ENCODE peak calls at places on chromosome 5, in four cellular contexts. C, Z, D and L are unnamed samples.

GRCh38 chr5:109754319-109754718 is 64.6 kb downstream of the MAN2A1 start:
- DNase-seq in C (no peak), Z (no peak), D (no peak), L (no peak)

GRCh38 chr5:133347039-133347438 is 265.3 kb downstream of the FSTL4 start:
- DNase-seq in C (no peak), Z (peak), D (no peak), L (no peak)

GRCh38 chr5:36950586-36951457 is 74.3 kb downstream of the NIPBL start:
- DNase-seq in C (no peak), Z (no peak), D (no peak), L (no peak)

GRCh38 chr5:58681943-58682342 is 99.1 kb downstream of the RAB3C start:
- DNase-seq in C (no peak), Z (no peak), D (no peak), L (no peak)

GRCh38 chr5:141811287-141812155 is 66.7 kb downstream of the PCDH1 start:
- DNase-seq in C (no peak), Z (peak), D (peak), L (no peak)

GRCh38 chr5:58922392-58923171 is 339.7 kb downstream of the RAB3C start:
- DNase-seq in C (no peak), Z (no peak), D (no peak), L (no peak)

GRCh38 chr5:33008751-33009418 is 297.8 kb downstream of the NPR3 start:
- DNase-seq in C (no peak), Z (no peak), D (no peak), L (no peak)

GRCh38 chr5:108615216-108615615 is 132.5 kb upstream of the FER start:
- DNase-seq in C (no peak), Z (no peak), D (no peak), L (no peak)

GRCh38 chr5:152953788-152954483 is 536.5 kb upstream of the GRIA1 start:
- DNase-seq in C (no peak), Z (no peak), D (no peak), L (no peak)

GRCh38 chr5:143635888-143636287 is 176.1 kb upstream of the HMHB1 start:
- DNase-seq in C (no peak), Z (no peak), D (no peak), L (no peak)

GRCh38 chr5:132086277-132086794 is 12.7 kb downstream of the CSF2 start:
- DNase-seq in C (no peak), Z (peak), D (no peak), L (no peak)
- TF ChIP-seq POLR2AphosphoS5 in C (no peak), Z (no peak), D (no peak), L (no peak)

DNA sequence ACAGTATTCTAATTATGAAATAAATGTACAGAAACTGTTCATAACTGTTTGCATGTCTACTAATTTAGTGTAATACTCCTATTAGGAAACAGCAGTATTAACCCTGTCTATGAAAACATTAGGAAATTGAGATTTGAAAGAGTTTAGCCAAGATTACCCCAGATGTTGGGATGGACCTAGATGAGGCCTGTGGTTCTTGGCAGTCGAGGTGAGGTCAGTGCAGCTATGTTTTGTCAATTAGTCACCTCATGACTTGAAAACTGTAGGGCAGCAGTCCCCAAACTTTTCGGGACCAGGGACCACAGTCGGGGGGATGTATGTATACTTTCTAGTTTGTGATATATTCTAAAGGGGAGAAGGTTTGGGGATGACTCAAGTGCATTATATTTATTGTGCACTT is 4.7 kb downstream of the LNPEP start:
- DNase-seq in C (no peak), Z (no peak), D (no peak), L (no peak)
- TF ChIP-seq SPI1 in C (no peak), Z (no peak), D (no peak), L (no peak)

GRCh38 chr5:154819546-154819945 is 30.9 kb downstream of the FAXDC2 start:
- DNase-seq in C (no peak), Z (no peak), D (no peak), L (no peak)
- TF ChIP-seq POLR2AphosphoS5 in C (no peak), Z (no peak), D (no peak), L (no peak)

GRCh38 chr5:138000102-138000723 is 32.7 kb downstream of the FAM13B start:
- DNase-seq in C (no peak), Z (no peak), D (no peak), L (no peak)
- TF ChIP-seq SPI1 in C (no peak), Z (no peak), D (no peak), L (no peak)

GRCh38 chr5:139765409-139766217 is 30.0 kb upstream of the PSD2 start:
- DNase-seq in C (no peak), Z (peak), D (peak), L (peak)
- TF ChIP-seq POLR2AphosphoS5 in C (no peak), Z (no peak), D (no peak), L (no peak)

DNA sequence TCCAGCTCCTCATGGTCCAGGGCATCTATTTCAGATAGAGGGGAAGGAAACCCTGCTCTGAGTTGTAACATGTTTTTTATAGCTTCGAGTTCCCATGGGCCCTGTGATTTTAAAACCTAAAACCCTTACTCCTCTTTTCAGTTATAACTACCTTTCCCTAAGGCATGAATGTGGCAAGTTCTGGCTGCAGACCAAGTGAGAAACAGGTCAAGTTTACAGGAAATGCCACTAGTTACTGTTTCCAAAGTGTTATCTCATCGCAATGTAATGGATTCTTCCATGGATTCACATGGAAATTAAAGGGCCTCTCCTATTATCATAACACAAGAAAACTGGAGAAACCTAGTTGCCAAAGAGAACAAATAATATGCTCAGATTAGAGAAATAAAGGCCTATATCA is 574.5 kb upstream of the GRAMD2B start:
- DNase-seq in C (no peak), Z (no peak), D (no peak), L (no peak)
- TF ChIP-seq SPI1 in C (no peak), Z (no peak), D (no peak), L (no peak)